ENCODE peak calls at places on chromosomes 7 and 10, in seven cellular contexts. T is CD8-positive, alpha-beta memory T cell; A is OCI-LY7; O is brain microvascular endothelial cell; B is T47D; U is HEK293T; W is NCI-H1092. X is an unnamed sample.

GRCh38 chr7:32679192-32679591 is 183.9 kb downstream of the AVL9 start:
- DNase-seq in B (no peak), W (no peak), U (no peak), O (no peak), T (no peak), A (no peak), X (no peak)

GRCh38 chr7:96484845-96485244 is 162.9 kb upstream of the SLC25A13 start:
- DNase-seq in O (no peak), T (no peak), W (no peak), B (no peak), U (no peak), A (no peak), X (no peak)

GRCh38 chr7:154342971-154343633 is 290.9 kb downstream of the DPP6 start:
- DNase-seq in T (no peak), B (no peak), A (no peak), O (no peak), U (no peak), W (no peak), X (no peak)

GRCh38 chr10:128859738-128860386 is 607.2 kb upstream of the MGMT start:
- DNase-seq in W (no peak), T (no peak), A (peak), B (peak), O (peak), U (peak), X (no peak)

GRCh38 chr7:157840913-157841756 is 504.3 kb downstream of the DNAJB6 start:
- DNase-seq in A (no peak), U (no peak), T (no peak), O (no peak), W (no peak), B (no peak), X (no peak)

GRCh38 chr10:101011517-101012423 is 12.2 kb downstream of the LZTS2 start:
- DNase-seq in W (no peak), O (no peak), U (peak), B (no peak), T (no peak), A (no peak), X (no peak)

GRCh38 chr7:70178787-70179186 is 580.5 kb downstream of the AUTS2 start:
- DNase-seq in O (no peak), A (no peak), U (no peak), W (no peak), T (no peak), B (no peak), X (no peak)

GRCh38 chr10:97399843-97400545 is 1.1 kb downstream of the RRP12 start:
- DNase-seq in O (peak), A (peak), B (peak), W (no peak), T (no peak), U (peak), X (no peak)

GRCh38 chr10:3961082-3961481 is 176.1 kb upstream of the KLF6 start:
- DNase-seq in B (no peak), W (no peak), U (no peak), O (no peak), T (peak), A (peak), X (no peak)

GRCh38 chr7:156012412-156012811 is 200.1 kb upstream of the SHH start:
- DNase-seq in W (no peak), O (no peak), T (no peak), A (no peak), U (no peak), B (no peak), X (no peak)

GRCh38 chr7:132009778-132010177 is 453.4 kb upstream of the PODXL start:
- DNase-seq in W (no peak), T (no peak), O (peak), U (no peak), A (no peak), B (no peak), X (no peak)

GRCh38 chr7:45082031-45082830 is 6.5 kb downstream of the NACAD start:
- DNase-seq in U (no peak), B (no peak), A (no peak), T (no peak), W (no peak), O (no peak), X (no peak)

GRCh38 chr10:132391372-132392020 is 5.5 kb upstream of the PWWP2B start:
- DNase-seq in B (no peak), A (no peak), U (no peak), W (no peak), O (no peak), T (no peak), X (no peak)

GRCh38 chr10:4763960-4764428 is 62.0 kb upstream of the AKR1E2 start:
- DNase-seq in A (no peak), W (no peak), B (no peak), U (no peak), T (no peak), O (no peak), X (no peak)

GRCh38 chr10:48507933-48508830 is 96.7 kb downstream of the ARHGAP22 start:
- DNase-seq in O (no peak), T (no peak), A (no peak), B (no peak), W (no peak), U (no peak), X (no peak)

GRCh38 chr10:49575489-49576072 is 34.5 kb upstream of the SLC18A3 start:
- DNase-seq in T (no peak), B (no peak), A (no peak), U (no peak), O (no peak), W (no peak), X (no peak)

GRCh38 chr10:6136215-6137201 is 47.7 kb downstream of the RBM17 start:
- DNase-seq in A (no peak), T (no peak), O (peak), B (no peak), W (no peak), U (no peak), X (no peak)

GRCh38 chr10:100043344-100043743 is 33.6 kb upstream of the DNMBP start:
- DNase-seq in W (no peak), B (no peak), O (no peak), T (no peak), A (no peak), U (no peak), X (no peak)

GRCh38 chr10:59708816-59709471 is 706 bp downstream of the SLC16A9 start:
- DNase-seq in O (no peak), A (no peak), U (peak), B (peak), T (no peak), W (peak), X (no peak)

GRCh38 chr10:82358486-82359097 is 483.6 kb downstream of the NRG3 start:
- DNase-seq in A (no peak), U (no peak), O (no peak), B (no peak), W (no peak), T (no peak), X (no peak)

GRCh38 chr7:103658055-103659010 is 212.3 kb upstream of the SLC26A5 start:
- DNase-seq in U (no peak), T (no peak), B (no peak), W (no peak), A (no peak), O (peak), X (no peak)

GRCh38 chr10:97050205-97050745 is 135.5 kb downstream of the SLIT1 start:
- DNase-seq in A (peak), W (no peak), O (no peak), U (no peak), B (no peak), T (no peak), X (no peak)

GRCh38 chr10:130554701-130555410 is 418.7 kb downstream of the GLRX3 start:
- DNase-seq in B (no peak), W (no peak), U (no peak), T (no peak), A (no peak), O (no peak), X (no peak)

GRCh38 chr10:71526662-71527061 is 129.9 kb downstream of the CDH23 start:
- DNase-seq in O (no peak), T (no peak), A (no peak), B (no peak), U (no peak), W (no peak), X (no peak)

GRCh38 chr10:53402594-53402993 is 630.0 kb upstream of the MBL2 start:
- DNase-seq in B (no peak), W (no peak), U (no peak), A (no peak), T (no peak), O (no peak), X (no peak)

GRCh38 chr10:44756235-44756634 is 154.9 kb upstream of the TMEM72 start:
- DNase-seq in U (no peak), A (no peak), T (no peak), O (peak), W (no peak), B (no peak), X (no peak)

GRCh38 chr10:12638103-12638502 is 288.8 kb downstream of the CAMK1D start:
- DNase-seq in O (no peak), B (no peak), A (no peak), U (no peak), T (no peak), W (peak), X (no peak)

GRCh38 chr7:131104611-131105293 is 222.9 kb upstream of the MKLN1 start:
- DNase-seq in T (no peak), U (no peak), O (no peak), B (no peak), W (no peak), A (peak), X (no peak)

GRCh38 chr7:18361756-18362155 is 133.8 kb upstream of the HDAC9 start:
- DNase-seq in A (no peak), U (peak), W (no peak), O (no peak), B (no peak), T (no peak), X (peak)

GRCh38 chr7:142329062-142329788 is 71.4 kb upstream of the PRSS58 start:
- DNase-seq in U (no peak), W (no peak), T (no peak), B (no peak), O (no peak), A (no peak), X (no peak)

GRCh38 chr7:22251284-22251683 is 105.7 kb downstream of the RAPGEF5 start:
- DNase-seq in B (no peak), U (no peak), O (no peak), W (peak), A (no peak), T (no peak), X (no peak)

GRCh38 chr7:36115448-36116321 is 37.4 kb upstream of the EEPD1 start:
- DNase-seq in A (no peak), B (no peak), O (peak), U (no peak), W (no peak), T (peak), X (no peak)

GRCh38 chr7:19114591-19114855 is 2.9 kb downstream of the TWIST1 start:
- DNase-seq in B (no peak), W (no peak), U (no peak), O (no peak), A (no peak), T (no peak), X (no peak)

X was measured in DMS79.